ENCODE peak calls at places on chromosomes 2 and 18, in ten cellular contexts. H is cardiac muscle cell; B is sigmoid colon; D is heart right ventricle; V is GM12878; L is naive thymus-derived CD4-positive, alpha-beta T cell; P is right cardiac atrium; E is psoas muscle; X is H9; T is uterus. Y is an unnamed sample.

GRCh38 chr2:33378551-33379220 is 97.8 kb upstream of the RASGRP3 start:
- DNase-seq in H (no peak), B (no peak), D (no peak), V (no peak), L (no peak), P (no peak), E (no peak), X (no peak), T (no peak), Y (no peak)

GRCh38 chr2:168567840-168568239 is 111.8 kb downstream of the CERS6 start:
- DNase-seq in H (no peak), B (no peak), D (no peak), V (no peak), L (no peak), P (no peak), E (no peak), X (no peak), T (no peak), Y (no peak)

GRCh38 chr2:20664431-20665260 is 2.3 kb upstream of the GDF7 start:
- DNase-seq in H (no peak), B (no peak), D (no peak), V (no peak), L (no peak), P (no peak), E (no peak), X (peak; percentile 25), T (no peak), Y (no peak)

GRCh38 chr18:12654971-12655370 is 2.9 kb downstream of the SPIRE1 start:
- DNase-seq in H (no peak), B (no peak), D (no peak), V (no peak), L (no peak), P (no peak), E (no peak), X (no peak), T (no peak), Y (no peak)

GRCh38 chr2:84906108-84906899 is 848 bp downstream of the TMSB10 start:
- DNase-seq in H (peak; percentile 19), B (peak; percentile 74), D (peak; percentile 40), V (no peak), L (peak; percentile 22), P (peak; percentile 80), E (peak; percentile 38), X (no peak), T (peak; percentile 34), Y (peak; percentile 37)

GRCh38 chr2:119744335-119744939 is 15.3 kb upstream of the PTPN4 start:
- DNase-seq in H (no peak), B (no peak), D (no peak), V (no peak), L (no peak), P (no peak), E (no peak), X (no peak), T (no peak), Y (no peak)

GRCh38 chr2:229417176-229417575 is 146.1 kb upstream of the PID1 start:
- DNase-seq in H (no peak), B (no peak), D (no peak), V (no peak), L (no peak), P (peak; percentile 69), E (no peak), X (no peak), T (no peak), Y (no peak)

GRCh38 chr18:79503406-79503805 is 107.7 kb downstream of the NFATC1 start:
- DNase-seq in H (no peak), B (no peak), D (no peak), V (no peak), L (no peak), P (peak; percentile 4), E (no peak), X (no peak), T (peak; percentile 6), Y (no peak)

GRCh38 chr2:65177754-65178442 is 48.0 kb upstream of the RAB1A start:
- DNase-seq in H (peak; percentile 19), B (no peak), D (no peak), V (no peak), L (no peak), P (no peak), E (no peak), X (no peak), T (no peak), Y (no peak)

GRCh38 chr2:8544786-8545631 is 136.8 kb upstream of the ID2 start:
- DNase-seq in H (no peak), B (peak; percentile 89), D (peak; percentile 73), V (peak; percentile 62), L (peak; percentile 21), P (peak; percentile 83), E (peak; percentile 74), X (peak; percentile 41), T (peak; percentile 84), Y (peak; percentile 96)
- H3K27ac ChIP-seq in H (no peak overlapping the region), B (no peak overlapping the region), D (peak overlapping the region; percentile 52), V (peak overlapping the region; percentile 95), L (no peak overlapping the region), P (no peak overlapping the region), E (no peak overlapping the region), X (no peak overlapping the region), T (peak overlapping the region; percentile 48), Y (peak overlapping the region; percentile 72)

DNA sequence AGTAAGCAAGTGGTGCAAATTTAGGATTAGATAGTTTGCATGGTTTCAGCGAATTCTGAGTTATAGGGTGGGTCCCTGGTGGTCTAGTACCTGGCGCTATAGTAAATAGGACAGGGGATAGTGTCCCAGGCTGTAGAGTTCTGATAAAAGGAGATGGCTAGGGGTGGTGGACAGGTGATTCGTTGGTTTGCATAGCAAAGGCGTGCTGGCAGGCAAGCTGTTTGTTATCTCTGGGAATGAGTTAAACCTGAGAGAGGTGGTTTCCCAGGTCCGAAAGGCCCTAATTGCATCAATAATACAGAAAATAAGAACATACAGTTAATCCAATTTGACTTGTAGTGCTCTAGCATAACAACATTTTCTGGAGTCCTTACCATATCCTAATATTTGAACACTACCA is 6.9 kb upstream of the ZDBF2 start:
- DNase-seq in H (no peak), B (no peak), D (no peak), V (no peak), L (no peak), P (no peak), E (no peak), X (peak; percentile 60), T (no peak), Y (no peak)
- H3K27me3 ChIP-seq in H (peaks cover 100% of the 10 kb centered on the region), B (peaks cover 9% of the 10 kb centered on the region), D (peaks cover 70% of the 10 kb centered on the region), V (peaks cover 8% of the 10 kb centered on the region), L (peaks cover 13% of the 10 kb centered on the region), P (peaks cover 2% of the 10 kb centered on the region), E (peaks cover 11% of the 10 kb centered on the region), X (no peaks in the 10 kb centered on the region), T (no peaks in the 10 kb centered on the region), Y (peaks cover 38% of the 10 kb centered on the region)

GRCh38 chr2:147711031-147711430 is 133.8 kb upstream of the ACVR2A start:
- DNase-seq in H (no peak), B (no peak), D (no peak), V (no peak), L (no peak), P (no peak), E (no peak), X (no peak), T (no peak), Y (no peak)
- H3K9me3 ChIP-seq in H (no peaks in the 10 kb centered on the region), B (no peaks in the 10 kb centered on the region), D (peaks cover 13% of the 10 kb centered on the region), V (peaks cover 4% of the 10 kb centered on the region), L (no peaks in the 10 kb centered on the region), P (peaks cover 2% of the 10 kb centered on the region), E (no peaks in the 10 kb centered on the region), X (no peaks in the 10 kb centered on the region), T (no peaks in the 10 kb centered on the region), Y (no peaks in the 10 kb centered on the region)

DNA sequence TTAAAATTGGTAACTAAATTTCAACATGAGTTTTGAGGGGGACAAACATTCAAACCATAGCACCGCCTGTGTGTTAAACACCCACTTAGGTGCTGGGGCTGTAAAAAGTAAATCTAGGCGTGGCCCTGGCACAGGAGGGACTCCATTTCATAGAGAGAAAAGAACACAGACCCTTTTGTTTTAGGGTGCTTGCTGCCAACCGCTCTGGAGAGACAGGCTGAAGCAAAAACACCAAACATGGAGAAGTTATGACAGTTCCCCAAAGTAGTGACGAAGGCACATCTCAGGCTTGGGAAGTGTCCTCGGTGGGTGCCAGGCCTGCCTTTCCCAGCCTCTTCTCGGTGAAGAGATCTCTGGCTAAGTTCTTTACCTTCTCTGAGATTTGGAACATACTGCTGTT is 5.1 kb downstream of the ACTG2 start:
- DNase-seq in H (no peak), B (peak; percentile 87), D (no peak), V (no peak), L (no peak), P (no peak), E (no peak), X (no peak), T (no peak), Y (no peak)
- H3K27ac ChIP-seq in H (no peak overlapping the region), B (peak overlapping the region; percentile 97), D (no peak overlapping the region), V (no peak overlapping the region), L (no peak overlapping the region), P (no peak overlapping the region), E (no peak overlapping the region), X (no peak overlapping the region), T (peak overlapping the region; percentile 97), Y (no peak overlapping the region)

GRCh38 chr2:226881287-226881686 is 45.4 kb downstream of the RHBDD1 start:
- DNase-seq in H (no peak), B (no peak), D (no peak), V (no peak), L (no peak), P (no peak), E (no peak), X (no peak), T (no peak), Y (no peak)

GRCh38 chr2:226873826-226874225 is 38.0 kb downstream of the RHBDD1 start:
- DNase-seq in H (no peak), B (no peak), D (no peak), V (no peak), L (no peak), P (no peak), E (no peak), X (no peak), T (no peak), Y (no peak)

GRCh38 chr2:226875438-226876225 is 39.8 kb downstream of the RHBDD1 start:
- DNase-seq in H (no peak), B (no peak), D (no peak), V (no peak), L (no peak), P (no peak), E (no peak), X (no peak), T (no peak), Y (no peak)

GRCh38 chr2:226874749-226875148 is 38.9 kb downstream of the RHBDD1 start:
- DNase-seq in H (no peak), B (no peak), D (no peak), V (no peak), L (no peak), P (no peak), E (no peak), X (no peak), T (no peak), Y (no peak)

GRCh38 chr2:226877491-226877890 is 41.6 kb downstream of the RHBDD1 start:
- DNase-seq in H (no peak), B (no peak), D (no peak), V (no peak), L (no peak), P (no peak), E (no peak), X (no peak), T (no peak), Y (no peak)
- H3K27me3 ChIP-seq in H (no peaks in the 10 kb centered on the region), B (no peaks in the 10 kb centered on the region), D (no peaks in the 10 kb centered on the region), V (no peaks in the 10 kb centered on the region), L (no peaks in the 10 kb centered on the region), P (no peaks in the 10 kb centered on the region), E (no peaks in the 10 kb centered on the region), X (no peaks in the 10 kb centered on the region), T (no peaks in the 10 kb centered on the region), Y (no peaks in the 10 kb centered on the region)